ENCODE peak calls at places on chromosomes 1 and 21, in six cellular contexts. One of them, this sample, is unnamed.

GRCh38 chr1:23039308-23039826 is 20.1 kb downstream of the KDM1A start:
- DNase-seq in uterus: no peak
- DNase-seq in HepG2: no peak
- DNase-seq in right lobe of liver: no peak
- DNase-seq in esophagus squamous epithelium: no peak
- DNase-seq in A549: no peak
- DNase-seq in this sample: no peak

GRCh38 chr1:7470904-7471638 is 300.0 kb upstream of the VAMP3 start:
- DNase-seq in HepG2: no peak
- DNase-seq in right lobe of liver: no peak
- DNase-seq in esophagus squamous epithelium: no peak
- DNase-seq in uterus: peak
- DNase-seq in A549: peak
- DNase-seq in this sample: peak

GRCh38 chr1:21914468-21914867 is 22.6 kb downstream of the HSPG2 start:
- DNase-seq in HepG2: no peak
- DNase-seq in uterus: no peak
- DNase-seq in right lobe of liver: no peak
- DNase-seq in esophagus squamous epithelium: no peak
- DNase-seq in A549: no peak
- DNase-seq in this sample: no peak

GRCh38 chr1:216310776-216311175 is 112.5 kb downstream of the USH2A start:
- DNase-seq in A549: peak
- DNase-seq in right lobe of liver: no peak
- DNase-seq in esophagus squamous epithelium: no peak
- DNase-seq in HepG2: no peak
- DNase-seq in uterus: no peak
- DNase-seq in this sample: no peak

GRCh38 chr1:181777812-181778211 is 283.7 kb downstream of the ZNF648 start:
- DNase-seq in A549: no peak
- DNase-seq in right lobe of liver: no peak
- DNase-seq in esophagus squamous epithelium: no peak
- DNase-seq in uterus: no peak
- DNase-seq in HepG2: no peak
- DNase-seq in this sample: no peak

GRCh38 chr1:159889202-159889601 is 10.8 kb downstream of the CFAP45 start:
- DNase-seq in HepG2: no peak
- DNase-seq in uterus: no peak
- DNase-seq in right lobe of liver: no peak
- DNase-seq in esophagus squamous epithelium: no peak
- DNase-seq in A549: no peak
- DNase-seq in this sample: no peak

GRCh38 chr1:200888349-200888838 is 6.3 kb upstream of the INAVA start:
- DNase-seq in esophagus squamous epithelium: no peak
- DNase-seq in uterus: no peak
- DNase-seq in HepG2: peak
- DNase-seq in A549: no peak
- DNase-seq in right lobe of liver: no peak
- DNase-seq in this sample: no peak

GRCh38 chr1:192609110-192610079 is 26.6 kb upstream of the RGS13 start:
- DNase-seq in uterus: peak
- DNase-seq in right lobe of liver: peak
- DNase-seq in A549: no peak
- DNase-seq in HepG2: no peak
- DNase-seq in esophagus squamous epithelium: peak
- DNase-seq in this sample: peak

GRCh38 chr1:231241751-231242150 is 739 bp downstream of the GNPAT start:
- DNase-seq in right lobe of liver: peak
- DNase-seq in A549: no peak
- DNase-seq in HepG2: no peak
- DNase-seq in esophagus squamous epithelium: no peak
- DNase-seq in uterus: peak
- DNase-seq in this sample: no peak

GRCh38 chr1:42105025-42105424 is 48.2 kb upstream of the GUCA2B start:
- DNase-seq in uterus: no peak
- DNase-seq in HepG2: no peak
- DNase-seq in A549: no peak
- DNase-seq in esophagus squamous epithelium: no peak
- DNase-seq in right lobe of liver: no peak
- DNase-seq in this sample: no peak

GRCh38 chr1:225987491-225988316 is 11.4 kb downstream of the SDE2 start:
- DNase-seq in esophagus squamous epithelium: no peak
- DNase-seq in HepG2: peak
- DNase-seq in right lobe of liver: no peak
- DNase-seq in A549: peak
- DNase-seq in uterus: no peak
- DNase-seq in this sample: no peak

GRCh38 chr1:16038620-16038912 is 5.0 kb upstream of the CLCNKB start:
- DNase-seq in uterus: no peak
- DNase-seq in esophagus squamous epithelium: no peak
- DNase-seq in HepG2: peak
- DNase-seq in right lobe of liver: no peak
- DNase-seq in A549: no peak
- DNase-seq in this sample: no peak

GRCh38 chr1:224644553-224645154 is 28.5 kb downstream of the CNIH3 start:
- DNase-seq in HepG2: peak
- DNase-seq in esophagus squamous epithelium: no peak
- DNase-seq in A549: peak
- DNase-seq in right lobe of liver: no peak
- DNase-seq in uterus: no peak
- DNase-seq in this sample: no peak

GRCh38 chr1:212218065-212218464 is 67.1 kb upstream of the PPP2R5A start:
- DNase-seq in esophagus squamous epithelium: no peak
- DNase-seq in HepG2: no peak
- DNase-seq in right lobe of liver: no peak
- DNase-seq in A549: no peak
- DNase-seq in uterus: no peak
- DNase-seq in this sample: no peak

GRCh38 chr1:228289239-228289849 is 81.5 kb downstream of the OBSCN start:
- DNase-seq in esophagus squamous epithelium: no peak
- DNase-seq in A549: no peak
- DNase-seq in uterus: no peak
- DNase-seq in HepG2: no peak
- DNase-seq in right lobe of liver: peak
- DNase-seq in this sample: no peak

GRCh38 chr1:40774266-40774998 is 9.2 kb upstream of the KCNQ4 start:
- DNase-seq in A549: peak
- DNase-seq in HepG2: peak
- DNase-seq in uterus: peak
- DNase-seq in right lobe of liver: peak
- DNase-seq in esophagus squamous epithelium: no peak
- DNase-seq in this sample: no peak

GRCh38 chr1:192700834-192701271 is 64.9 kb downstream of the RGS13 start:
- DNase-seq in right lobe of liver: no peak
- DNase-seq in HepG2: peak
- DNase-seq in A549: peak
- DNase-seq in uterus: no peak
- DNase-seq in esophagus squamous epithelium: no peak
- DNase-seq in this sample: no peak

GRCh38 chr1:203278087-203278884 is 27.0 kb upstream of the BTG2 start:
- DNase-seq in A549: no peak
- DNase-seq in right lobe of liver: peak
- DNase-seq in esophagus squamous epithelium: no peak
- DNase-seq in uterus: peak
- DNase-seq in HepG2: no peak
- DNase-seq in this sample: peak

GRCh38 chr21:41616063-41616591 is 108.2 kb upstream of the TMPRSS2 start:
- DNase-seq in esophagus squamous epithelium: no peak
- DNase-seq in uterus: no peak
- DNase-seq in right lobe of liver: no peak
- DNase-seq in A549: no peak
- DNase-seq in HepG2: no peak
- DNase-seq in this sample: no peak

GRCh38 chr1:247295274-247295684 is 36.4 kb downstream of the ZNF496 start:
- DNase-seq in esophagus squamous epithelium: no peak
- DNase-seq in A549: no peak
- DNase-seq in uterus: no peak
- DNase-seq in HepG2: no peak
- DNase-seq in right lobe of liver: no peak
- DNase-seq in this sample: no peak

GRCh38 chr1:111920221-111921024 is 69.0 kb downstream of the KCND3 start:
- DNase-seq in HepG2: no peak
- DNase-seq in esophagus squamous epithelium: no peak
- DNase-seq in A549: peak
- DNase-seq in uterus: no peak
- DNase-seq in right lobe of liver: no peak
- DNase-seq in this sample: no peak

GRCh38 chr1:206094024-206094423 is 23.2 kb downstream of the AVPR1B start:
- DNase-seq in right lobe of liver: no peak
- DNase-seq in A549: no peak
- DNase-seq in esophagus squamous epithelium: no peak
- DNase-seq in HepG2: no peak
- DNase-seq in uterus: no peak
- DNase-seq in this sample: no peak

GRCh38 chr1:156439036-156439435 is 61.5 kb downstream of the MEF2D start:
- DNase-seq in HepG2: no peak
- DNase-seq in esophagus squamous epithelium: no peak
- DNase-seq in uterus: no peak
- DNase-seq in A549: no peak
- DNase-seq in right lobe of liver: no peak
- DNase-seq in this sample: no peak

GRCh38 chr1:113812661-113813135 is 422 bp upstream of the RSBN1 start:
- DNase-seq in uterus: peak
- DNase-seq in esophagus squamous epithelium: no peak
- DNase-seq in right lobe of liver: peak
- DNase-seq in A549: no peak
- DNase-seq in HepG2: no peak
- DNase-seq in this sample: no peak

GRCh38 chr1:31760422-31760900 is 3.7 kb downstream of the ADGRB2 start:
- DNase-seq in right lobe of liver: no peak
- DNase-seq in esophagus squamous epithelium: no peak
- DNase-seq in HepG2: no peak
- DNase-seq in uterus: no peak
- DNase-seq in A549: no peak
- DNase-seq in this sample: no peak

GRCh38 chr1:31762726-31763670 is 1.1 kb downstream of the ADGRB2 start:
- DNase-seq in right lobe of liver: peak
- DNase-seq in HepG2: peak
- DNase-seq in uterus: peak
- DNase-seq in A549: peak
- DNase-seq in esophagus squamous epithelium: no peak
- DNase-seq in this sample: peak

GRCh38 chr1:31762323-31762722 is 1.8 kb downstream of the ADGRB2 start:
- DNase-seq in right lobe of liver: no peak
- DNase-seq in HepG2: no peak
- DNase-seq in A549: no peak
- DNase-seq in uterus: no peak
- DNase-seq in esophagus squamous epithelium: no peak
- DNase-seq in this sample: no peak

GRCh38 chr1:31760901-31761470 is 3.2 kb downstream of the ADGRB2 start:
- DNase-seq in right lobe of liver: no peak
- DNase-seq in A549: peak
- DNase-seq in HepG2: peak
- DNase-seq in esophagus squamous epithelium: no peak
- DNase-seq in uterus: peak
- DNase-seq in this sample: peak

DNA sequence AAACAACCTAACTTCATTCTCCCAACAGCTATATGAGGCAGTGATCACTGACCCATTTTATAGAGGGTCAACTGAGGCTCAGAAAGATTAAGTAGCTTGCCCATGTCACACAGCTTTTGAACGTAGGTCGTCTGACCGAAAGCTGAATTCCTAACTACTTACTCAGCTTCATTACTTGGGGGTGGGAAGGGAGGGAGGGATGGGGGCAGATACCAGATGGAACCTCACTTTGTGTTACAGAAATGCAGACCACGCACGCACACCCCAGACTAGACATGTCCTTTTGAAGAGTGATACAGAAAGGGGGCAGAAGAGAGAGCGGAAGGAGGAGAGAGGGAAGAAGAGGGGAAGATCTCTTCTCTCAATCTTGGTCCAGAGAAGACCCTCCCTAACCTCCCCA is 2.3 kb downstream of the ADGRB2 start:
- DNase-seq in right lobe of liver: no peak
- DNase-seq in esophagus squamous epithelium: no peak
- DNase-seq in A549: no peak
- DNase-seq in HepG2: no peak
- DNase-seq in uterus: no peak
- DNase-seq in this sample: no peak
- H3K4me3 ChIP-seq in right lobe of liver: no peak
- H3K4me3 ChIP-seq in esophagus squamous epithelium: no peak
- H3K4me3 ChIP-seq in A549: no peak
- H3K4me3 ChIP-seq in HepG2: no peak
- H3K4me3 ChIP-seq in uterus: no peak
- H3K4me3 ChIP-seq in this sample: no peak

GRCh38 chr1:19754482-19754881 is 45.2 kb downstream of the TMCO4 start:
- DNase-seq in esophagus squamous epithelium: no peak
- DNase-seq in HepG2: no peak
- DNase-seq in A549: no peak
- DNase-seq in uterus: peak
- DNase-seq in right lobe of liver: peak
- DNase-seq in this sample: no peak
- H3K27ac ChIP-seq in esophagus squamous epithelium: peak
- H3K27ac ChIP-seq in HepG2: no peak
- H3K27ac ChIP-seq in A549: no peak
- H3K27ac ChIP-seq in uterus: peak
- H3K27ac ChIP-seq in right lobe of liver: peak
- H3K27ac ChIP-seq in this sample: peak

DNA sequence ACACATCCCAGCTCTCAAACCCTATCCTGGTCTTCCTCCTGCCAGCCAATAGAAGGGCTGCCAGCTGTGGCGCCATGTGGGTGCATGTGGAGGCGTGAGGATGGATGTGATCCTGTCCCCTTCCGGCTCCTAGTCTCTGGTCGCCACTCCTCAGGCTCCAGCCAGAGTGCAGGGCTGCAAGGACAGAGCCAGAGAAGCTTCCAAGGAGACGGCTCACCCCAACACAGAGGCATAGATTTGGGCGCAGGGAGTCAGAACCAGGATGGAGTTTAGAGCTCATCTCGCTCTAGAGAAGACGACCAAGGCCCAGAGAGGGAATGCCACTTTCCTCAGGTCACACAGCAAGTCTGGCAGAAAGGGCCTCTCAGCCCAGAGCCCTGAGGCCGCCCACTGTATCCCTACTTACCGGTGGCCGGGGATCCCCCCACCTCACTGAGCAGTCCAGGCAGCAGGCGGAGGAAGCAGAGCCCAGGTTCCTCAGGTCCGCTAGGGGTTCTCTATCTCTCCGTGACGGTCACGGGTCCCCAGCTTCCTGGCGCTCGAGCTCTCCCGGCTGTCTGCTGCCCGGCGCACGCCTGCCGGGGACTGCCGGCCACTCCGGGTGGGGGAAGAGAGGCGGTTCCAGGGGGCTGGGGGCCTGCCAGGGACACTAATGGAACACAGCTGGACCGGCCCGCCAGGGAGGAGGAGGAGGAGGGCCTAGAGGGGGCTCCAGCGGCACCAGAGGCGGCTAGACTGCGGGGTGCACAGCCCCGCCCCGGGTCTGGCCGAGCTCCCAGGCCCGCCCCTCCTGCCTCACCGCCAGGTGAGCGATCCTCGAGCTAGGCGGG is at the start of gene COL16A1:
- DNase-seq in esophagus squamous epithelium: no peak
- DNase-seq in right lobe of liver: peak
- DNase-seq in A549: no peak
- DNase-seq in HepG2: no peak
- DNase-seq in uterus: peak
- DNase-seq in this sample: peak
- TF ChIP-seq POLR2A in esophagus squamous epithelium: peak
- TF ChIP-seq POLR2A in right lobe of liver: no peak
- TF ChIP-seq POLR2A in A549: no peak
- TF ChIP-seq POLR2A in HepG2: no peak
- TF ChIP-seq POLR2A in uterus: peak
- TF ChIP-seq POLR2A in this sample: no peak

GRCh38 chr21:23160914-23161313 is 2162.7 kb downstream of the NCAM2 start:
- DNase-seq in esophagus squamous epithelium: no peak
- DNase-seq in uterus: no peak
- DNase-seq in HepG2: no peak
- DNase-seq in A549: no peak
- DNase-seq in right lobe of liver: no peak
- DNase-seq in this sample: no peak

GRCh38 chr21:23162213-23162946 is 2164.2 kb downstream of the NCAM2 start:
- DNase-seq in HepG2: no peak
- DNase-seq in uterus: no peak
- DNase-seq in right lobe of liver: no peak
- DNase-seq in esophagus squamous epithelium: no peak
- DNase-seq in A549: no peak
- DNase-seq in this sample: no peak
- H3K4me3 ChIP-seq in HepG2: no peak
- H3K4me3 ChIP-seq in uterus: no peak
- H3K4me3 ChIP-seq in right lobe of liver: no peak
- H3K4me3 ChIP-seq in esophagus squamous epithelium: no peak
- H3K4me3 ChIP-seq in A549: no peak
- H3K4me3 ChIP-seq in this sample: no peak